ENCODE peak calls at places on chromosomes 16 and 17, in ten cellular contexts. A, Q, Z, O, U, M, W, T, D and Y are unnamed samples.

GRCh38 chr17:70172921-70173320 is 3.6 kb downstream of the KCNJ2 start:
- DNase-seq in A (no peak), Q (no peak), Z (no peak), O (no peak), U (no peak), M (no peak), W (no peak), T (no peak), D (no peak), Y (no peak)

GRCh38 chr16:51880776-51881175 is 666.2 kb downstream of the TOX3 start:
- DNase-seq in A (no peak), Q (no peak), Z (no peak), O (no peak), U (peak; percentile 10), M (no peak), W (peak; percentile 28), T (peak; percentile 58), D (no peak), Y (no peak)

GRCh38 chr17:43613911-43614310 is 47.8 kb downstream of the MEOX1 start:
- DNase-seq in A (no peak), Q (no peak), Z (no peak), O (no peak), U (no peak), M (no peak), W (no peak), T (no peak), D (no peak), Y (no peak)

GRCh38 chr17:58336456-58337094 is 8.0 kb upstream of the TSPOAP1 start:
- DNase-seq in A (no peak), Q (no peak), Z (no peak), O (peak; percentile 88), U (no peak), M (no peak), W (no peak), T (peak; percentile 25), D (no peak), Y (no peak)

GRCh38 chr16:11390573-11391495 is 45.6 kb downstream of the RMI2 start:
- DNase-seq in A (no peak), Q (no peak), Z (no peak), O (no peak), U (no peak), M (no peak), W (no peak), T (no peak), D (no peak), Y (no peak)

GRCh38 chr17:50218771-50219315 is 17.4 kb upstream of the COL1A1 start:
- DNase-seq in A (no peak), Q (no peak), Z (no peak), O (no peak), U (peak; percentile 82), M (no peak), W (no peak), T (peak; percentile 93), D (no peak), Y (no peak)

GRCh38 chr16:27226476-27226875 is 23.1 kb downstream of the KDM8 start:
- DNase-seq in A (no peak), Q (no peak), Z (no peak), O (no peak), U (no peak), M (no peak), W (no peak), T (no peak), D (no peak), Y (no peak)

GRCh38 chr16:1946495-1947368 is 3.7 kb upstream of the MSRB1 start:
- DNase-seq in A (no peak), Q (no peak), Z (no peak), O (no peak), U (no peak), M (no peak), W (no peak), T (no peak), D (no peak), Y (no peak)

GRCh38 chr16:31085873-31086628 is 2.7 kb downstream of the PRSS53 start:
- DNase-seq in A (no peak), Q (no peak), Z (no peak), O (no peak), U (no peak), M (no peak), W (no peak), T (no peak), D (no peak), Y (no peak)

GRCh38 chr17:11140028-11140427 is 101.0 kb upstream of the SHISA6 start:
- DNase-seq in A (no peak), Q (no peak), Z (no peak), O (peak; percentile 21), U (no peak), M (no peak), W (no peak), T (no peak), D (peak; percentile 22), Y (no peak)

GRCh38 chr16:54507091-54507490 is 220.5 kb upstream of the IRX3 start:
- DNase-seq in A (no peak), Q (no peak), Z (no peak), O (no peak), U (no peak), M (no peak), W (no peak), T (no peak), D (no peak), Y (no peak)

GRCh38 chr17:34980681-34981537 is 597 bp downstream of the LIG3 start:
- DNase-seq in A (peak; percentile 70), Q (peak; percentile 85), Z (peak; percentile 75), O (peak; percentile 82), U (peak; percentile 73), M (peak; percentile 81), W (peak; percentile 86), T (no peak), D (peak; percentile 79), Y (peak; percentile 78)

GRCh38 chr17:36901506-36901905 is 35.8 kb upstream of the LHX1 start:
- DNase-seq in A (no peak), Q (no peak), Z (no peak), O (no peak), U (peak; percentile 97), M (no peak), W (no peak), T (no peak), D (no peak), Y (no peak)

GRCh38 chr17:44587339-44587738 is 30.1 kb downstream of the FZD2 start:
- DNase-seq in A (no peak), Q (no peak), Z (no peak), O (peak; percentile 91), U (peak; percentile 83), M (no peak), W (peak; percentile 96), T (peak; percentile 85), D (peak; percentile 60), Y (no peak)